ENCODE peak calls at places on chromosomes 7 and 10, in eight cellular contexts. G, C, W, P, O, H, F and Y are unnamed samples.

GRCh38 chr7:106283831-106284515 is 810 bp downstream of the NAMPT start:
- DNase-seq in F (peak), P (no peak), O (no peak), W (peak), C (peak), H (peak), G (peak), Y (peak)

GRCh38 chr7:76048668-76048988 is 722 bp downstream of the MDH2 start:
- DNase-seq in P (no peak), F (no peak), C (no peak), O (peak), W (no peak), H (no peak), G (no peak), Y (no peak)

GRCh38 chr10:930415-931325 is 835 bp downstream of the LARP4B start:
- DNase-seq in P (no peak), W (no peak), O (peak), H (peak), C (peak), F (peak), G (peak), Y (no peak)

GRCh38 chr7:102439963-102440795 is 6.8 kb downstream of the ORAI2 start:
- DNase-seq in H (no peak), O (peak), G (peak), F (no peak), P (peak), W (no peak), C (no peak), Y (no peak)

GRCh38 chr7:140672382-140673062 is at the start of gene ADCK2:
- DNase-seq in F (peak), P (no peak), C (no peak), H (peak), W (no peak), G (no peak), O (peak), Y (peak)

GRCh38 chr10:21334891-21335696 is 190.4 kb downstream of the SKIDA1 start:
- DNase-seq in H (no peak), C (peak), W (no peak), O (no peak), P (peak), F (peak), G (peak), Y (no peak)

GRCh38 chr10:48517482-48517881 is 87.4 kb downstream of the ARHGAP22 start:
- DNase-seq in H (no peak), O (no peak), P (no peak), C (peak), G (no peak), F (no peak), W (no peak), Y (no peak)

GRCh38 chr7:77455334-77455733 is 39.2 kb upstream of the GSAP start:
- DNase-seq in H (no peak), F (no peak), G (peak), O (no peak), C (no peak), W (no peak), P (peak), Y (no peak)

GRCh38 chr10:44008917-44009620 is 360.4 kb upstream of the ZNF32 start:
- DNase-seq in F (no peak), P (no peak), H (no peak), W (no peak), G (no peak), O (no peak), C (no peak), Y (no peak)